ENCODE peak calls at places on chromosomes 11 and 22, in four cellular contexts. One of them, this sample, is unnamed. For H3K4me1 and H3K27me3, the result is how much of the 10 kb centered on the place peaks cover.

GRCh38 chr11:13140028-13140870 is 131.1 kb downstream of the RASSF10 start:
- DNase-seq in PC-3: peak
- DNase-seq in PC-9: peak
- DNase-seq in body of pancreas: peak
- DNase-seq in this sample: peak

GRCh38 chr11:76805206-76805913 is 22.2 kb downstream of the TSKU start:
- DNase-seq in PC-3: no peak
- DNase-seq in PC-9: no peak
- DNase-seq in body of pancreas: no peak
- DNase-seq in this sample: peak

GRCh38 chr11:34495724-34496377 is 17.7 kb downstream of the ELF5 start:
- DNase-seq in PC-3: peak
- DNase-seq in body of pancreas: no peak
- DNase-seq in PC-9: peak
- DNase-seq in this sample: no peak

GRCh38 chr22:46564084-46564714 is 26.8 kb upstream of the CELSR1 start:
- DNase-seq in PC-9: no peak
- DNase-seq in PC-3: no peak
- DNase-seq in body of pancreas: no peak
- DNase-seq in this sample: no peak

GRCh38 chr11:66685276-66686099 is 7.8 kb upstream of the RBM4B start:
- DNase-seq in PC-3: no peak
- DNase-seq in PC-9: no peak
- DNase-seq in body of pancreas: no peak
- DNase-seq in this sample: no peak

GRCh38 chr22:23834406-23834805 is 4.4 kb downstream of the DERL3 start:
- DNase-seq in PC-9: no peak
- DNase-seq in PC-3: no peak
- DNase-seq in body of pancreas: no peak
- DNase-seq in this sample: no peak

GRCh38 chr11:93608280-93608862 is 53.1 kb upstream of the CEP295 start:
- DNase-seq in body of pancreas: no peak
- DNase-seq in PC-3: peak
- DNase-seq in PC-9: no peak
- DNase-seq in this sample: peak

GRCh38 chr11:518463-519202 is 11.6 kb upstream of the RNH1 start:
- DNase-seq in body of pancreas: peak
- DNase-seq in PC-3: peak
- DNase-seq in PC-9: peak
- DNase-seq in this sample: peak

GRCh38 chr11:134921938-134922337 is 509.9 kb upstream of the B3GAT1 start:
- DNase-seq in PC-9: no peak
- DNase-seq in body of pancreas: no peak
- DNase-seq in PC-3: no peak
- DNase-seq in this sample: no peak

GRCh38 chr11:121131656-121132055 is 30.6 kb downstream of the TECTA start:
- DNase-seq in body of pancreas: no peak
- DNase-seq in PC-9: no peak
- DNase-seq in PC-3: no peak
- DNase-seq in this sample: no peak

GRCh38 chr22:46007003-46007847 is 30.3 kb upstream of the WNT7B start:
- DNase-seq in body of pancreas: peak
- DNase-seq in PC-3: peak
- DNase-seq in PC-9: peak
- DNase-seq in this sample: peak

GRCh38 chr11:8252946-8253345 is 10.7 kb downstream of the LMO1 start:
- DNase-seq in PC-3: no peak
- DNase-seq in PC-9: no peak
- DNase-seq in body of pancreas: no peak
- DNase-seq in this sample: no peak

GRCh38 chr11:65132238-65132987 is 1.9 kb downstream of the SYVN1 start:
- DNase-seq in PC-3: no peak
- DNase-seq in body of pancreas: no peak
- DNase-seq in PC-9: no peak
- DNase-seq in this sample: no peak

GRCh38 chr11:65266210-65266609 is 4.4 kb downstream of the POLA2 start:
- DNase-seq in body of pancreas: no peak
- DNase-seq in PC-9: no peak
- DNase-seq in PC-3: no peak
- DNase-seq in this sample: no peak

GRCh38 chr11:19013181-19013857 is 47.2 kb downstream of the MRGPRX2 start:
- DNase-seq in PC-9: peak
- DNase-seq in body of pancreas: no peak
- DNase-seq in PC-3: peak
- DNase-seq in this sample: no peak

GRCh38 chr11:27471588-27472397 is 797 bp downstream of the LGR4 start:
- DNase-seq in PC-9: no peak
- DNase-seq in body of pancreas: peak
- DNase-seq in PC-3: peak
- DNase-seq in this sample: no peak

GRCh38 chr11:83724704-83725114 is 438.5 kb upstream of the CCDC90B start:
- DNase-seq in PC-3: peak
- DNase-seq in PC-9: no peak
- DNase-seq in body of pancreas: peak
- DNase-seq in this sample: peak

GRCh38 chr22:28813772-28814518 is 13.6 kb upstream of the XBP1 start:
- DNase-seq in PC-9: peak
- DNase-seq in PC-3: no peak
- DNase-seq in body of pancreas: peak
- DNase-seq in this sample: no peak

GRCh38 chr11:95134491-95134890 is 44.8 kb downstream of the ENDOD1 start:
- DNase-seq in PC-3: peak
- DNase-seq in PC-9: peak
- DNase-seq in body of pancreas: peak
- DNase-seq in this sample: peak

GRCh38 chr22:21837184-21837979 is 30.1 kb downstream of the MAPK1 start:
- DNase-seq in PC-9: peak
- DNase-seq in PC-3: peak
- DNase-seq in body of pancreas: no peak
- DNase-seq in this sample: peak

GRCh38 chr11:70611166-70611565 is 212.8 kb downstream of the CTTN start:
- DNase-seq in PC-3: no peak
- DNase-seq in body of pancreas: peak
- DNase-seq in PC-9: no peak
- DNase-seq in this sample: no peak

GRCh38 chr11:6640985-6641701 is 14.5 kb downstream of the DCHS1 start:
- DNase-seq in PC-9: no peak
- DNase-seq in PC-3: no peak
- DNase-seq in body of pancreas: no peak
- DNase-seq in this sample: no peak

GRCh38 chr11:2700415-2701211 is 819 bp upstream of the KCNQ1OT1 start:
- DNase-seq in PC-3: peak
- DNase-seq in PC-9: peak
- DNase-seq in body of pancreas: peak
- DNase-seq in this sample: no peak

GRCh38 chr11:13261600-13262061 is 16.0 kb upstream of the BMAL1 start:
- DNase-seq in PC-3: peak
- DNase-seq in PC-9: peak
- DNase-seq in body of pancreas: no peak
- DNase-seq in this sample: peak

DNA sequence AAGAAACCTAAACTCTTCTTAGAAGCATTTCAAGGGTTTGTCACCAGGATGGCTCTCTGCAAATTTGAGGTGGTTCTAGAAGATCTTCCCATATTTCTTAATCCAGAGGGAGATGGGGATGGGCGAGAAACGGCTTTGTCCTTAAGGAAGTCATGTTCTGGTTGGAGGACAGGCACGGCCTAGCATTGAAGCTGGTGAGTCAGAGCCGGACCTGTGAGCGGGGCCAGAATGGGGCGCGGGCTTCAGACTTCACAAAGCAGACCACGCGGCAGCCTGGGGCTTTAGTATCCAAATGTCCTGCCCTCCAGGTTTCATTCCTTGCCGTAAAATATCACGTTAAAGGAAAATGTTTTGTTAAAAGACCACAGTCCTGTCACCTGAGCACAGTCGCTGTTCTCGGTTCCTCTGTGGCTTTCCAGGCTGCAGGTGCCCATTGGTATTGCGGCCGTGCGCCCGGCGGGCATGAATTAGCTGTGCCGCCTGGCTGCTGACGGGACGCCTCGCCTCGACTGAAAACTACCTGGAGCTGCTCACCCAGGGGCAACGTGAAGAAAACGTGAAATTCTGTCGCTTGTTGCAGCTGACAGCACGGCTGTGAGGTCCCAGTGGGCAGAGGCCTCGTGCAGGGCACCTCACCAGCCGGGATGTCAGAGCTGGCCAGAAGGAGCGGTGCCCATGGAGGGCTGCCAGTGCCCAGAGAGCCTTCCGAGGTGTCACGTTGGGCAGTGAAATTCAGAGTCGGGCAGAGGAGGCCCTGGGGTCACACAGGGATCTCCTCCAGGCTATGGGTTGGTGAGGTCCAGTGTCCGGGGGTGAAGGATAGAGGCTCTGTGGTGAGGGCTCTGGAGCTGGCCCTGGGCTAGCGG is 59.0 kb downstream of the LRP5 start:
- DNase-seq in body of pancreas: no peak
- DNase-seq in PC-3: no peak
- DNase-seq in PC-9: no peak
- DNase-seq in this sample: no peak
- H3K4me1 ChIP-seq in body of pancreas: under half
- H3K4me1 ChIP-seq in PC-3: under half
- H3K4me1 ChIP-seq in PC-9: under half
- H3K4me1 ChIP-seq in this sample: under half

DNA sequence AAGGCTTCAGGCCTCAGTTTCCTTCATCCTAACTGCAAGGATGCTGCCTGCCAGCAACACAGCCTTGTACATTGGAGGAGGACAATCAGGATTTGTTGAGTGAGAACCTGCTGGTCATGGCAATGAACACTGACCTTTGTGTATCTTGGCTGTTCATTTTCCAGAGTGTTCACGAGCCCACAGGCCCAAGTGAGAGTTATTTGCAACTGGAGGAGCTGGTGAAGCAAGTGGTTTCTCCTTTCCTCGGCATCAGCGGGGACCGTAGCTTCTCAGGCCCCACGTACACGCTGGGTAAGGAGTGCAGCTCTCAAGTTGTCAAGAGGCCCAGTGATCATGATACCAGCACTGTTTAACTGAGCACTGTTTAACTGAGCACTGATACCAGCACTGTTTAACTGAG is 59.0 kb downstream of the TRAF6 start:
- DNase-seq in body of pancreas: no peak
- DNase-seq in PC-3: no peak
- DNase-seq in PC-9: no peak
- DNase-seq in this sample: no peak
- H3K27ac ChIP-seq in body of pancreas: no peak
- H3K27ac ChIP-seq in PC-3: no peak
- H3K27ac ChIP-seq in PC-9: no peak
- H3K27ac ChIP-seq in this sample: no peak

DNA sequence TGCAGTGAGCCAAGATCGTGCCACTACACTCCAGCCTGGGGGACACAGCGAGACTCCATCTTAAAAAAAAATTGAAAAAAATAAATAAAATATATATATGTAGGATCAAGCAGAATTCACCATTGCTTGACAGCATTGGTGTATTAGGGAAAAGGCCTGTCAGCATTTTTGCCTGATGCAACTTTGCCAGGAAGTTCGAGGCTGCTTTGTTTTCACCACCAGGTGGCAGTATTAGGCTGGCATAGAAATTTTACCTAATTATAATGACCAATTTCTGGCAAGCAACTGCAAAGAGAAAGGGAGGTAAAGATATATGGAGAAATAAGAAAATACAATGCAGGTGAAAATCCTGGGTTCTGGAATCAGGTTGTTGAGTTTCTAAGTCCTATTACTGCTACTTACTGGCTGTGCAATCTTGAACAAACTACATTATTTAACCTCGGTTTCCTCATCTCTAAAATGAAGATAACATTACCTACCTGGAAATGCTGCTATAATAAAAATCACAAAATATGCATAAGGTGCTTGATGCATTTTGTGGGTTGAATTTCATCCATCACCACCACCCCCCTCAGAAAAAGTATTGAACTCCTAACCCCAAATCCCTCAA is 24.7 kb downstream of the LAYN start:
- DNase-seq in PC-9: peak
- DNase-seq in body of pancreas: peak
- DNase-seq in PC-3: peak
- DNase-seq in this sample: peak
- H3K27me3 ChIP-seq in PC-9: under half
- H3K27me3 ChIP-seq in body of pancreas: under half
- H3K27me3 ChIP-seq in PC-3: under half
- H3K27me3 ChIP-seq in this sample: under half

GRCh38 chr11:118170231-118170630 is 6.2 kb downstream of the SCN2B start:
- DNase-seq in PC-9: no peak
- DNase-seq in body of pancreas: no peak
- DNase-seq in PC-3: no peak
- DNase-seq in this sample: no peak

GRCh38 chr11:118171274-118172062 is 5.0 kb downstream of the SCN2B start:
- DNase-seq in PC-9: no peak
- DNase-seq in body of pancreas: peak
- DNase-seq in PC-3: peak
- DNase-seq in this sample: no peak

GRCh38 chr11:118170892-118171273 is 5.6 kb downstream of the SCN2B start:
- DNase-seq in PC-9: no peak
- DNase-seq in body of pancreas: no peak
- DNase-seq in PC-3: no peak
- DNase-seq in this sample: no peak

GRCh38 chr11:118174006-118174567 is 2.4 kb downstream of the SCN2B start:
- DNase-seq in body of pancreas: no peak
- DNase-seq in PC-9: no peak
- DNase-seq in PC-3: no peak
- DNase-seq in this sample: no peak

DNA sequence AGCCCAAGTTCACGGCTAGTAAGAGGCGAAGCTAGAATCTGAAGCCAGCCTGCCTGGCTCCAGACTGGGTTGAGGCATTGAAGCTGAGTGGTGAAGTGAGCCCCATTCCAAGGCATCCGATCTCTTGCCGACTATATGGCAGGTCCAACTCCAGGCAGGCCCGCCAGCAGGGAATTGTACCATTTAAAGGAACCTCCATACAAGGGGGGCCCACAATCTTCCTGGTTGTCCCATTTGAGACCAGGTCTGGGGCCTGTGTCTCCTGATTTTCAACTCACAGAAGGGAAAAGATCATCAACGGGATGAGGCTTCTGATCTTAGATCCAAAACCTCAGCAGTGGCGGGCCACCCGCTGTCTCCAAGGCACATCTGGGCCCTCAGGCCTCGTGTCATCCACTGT is 4.1 kb downstream of the SCN2B start:
- DNase-seq in body of pancreas: no peak
- DNase-seq in PC-3: no peak
- DNase-seq in PC-9: no peak
- DNase-seq in this sample: no peak
- H3K4me1 ChIP-seq in body of pancreas: under half
- H3K4me1 ChIP-seq in PC-3: under half
- H3K4me1 ChIP-seq in PC-9: under half
- H3K4me1 ChIP-seq in this sample: under half